ENCODE peak calls at places on chromosomes 5 and 9, in ten cellular contexts. Y is stimulated activated CD4-positive, alpha-beta T cell treated with anti-CD3 and anti-CD28 coated beads, Interleukin-12 subunit alpha, Interleukin-12 subunit beta, amount 100 ng/mL, for 4 hours; M is amniotic stem cell; I is choroid plexus epithelial cell; Z is anterior cingulate cortex; T is MV-4-11; N is Caki2; R is left cardiac atrium; O is hypothalamus; F is HCEC 1CT. P is an unnamed sample.

GRCh38 chr5:139137703-139138102 is 60.5 kb downstream of the SIL1 start:
- DNase-seq in Y (no peak), M (no peak), I (peak; percentile 72), Z (no peak), T (no peak), N (peak; percentile 18), R (no peak), O (no peak), F (peak; percentile 44), P (no peak)

GRCh38 chr5:156201793-156202388 is 125.1 kb upstream of the SGCD start:
- DNase-seq in Y (no peak), M (peak; percentile 46), I (peak; percentile 10), Z (no peak), T (no peak), N (peak; percentile 77), R (peak; percentile 22), O (no peak), F (peak; percentile 78), P (no peak)

GRCh38 chr9:127955294-127956015 is 17.8 kb upstream of the DPM2 start:
- DNase-seq in Y (peak; percentile 75), M (no peak), I (no peak), Z (peak; percentile 67), T (peak; percentile 6), N (peak; percentile 91), R (no peak), O (no peak), F (no peak), P (peak; percentile 63)

GRCh38 chr9:124054671-124055212 is 43.2 kb downstream of the LHX2 start:
- DNase-seq in Y (no peak), M (peak; percentile 68), I (peak; percentile 86), Z (no peak), T (peak; percentile 95), N (peak; percentile 59), R (no peak), O (no peak), F (peak; percentile 78), P (no peak)

GRCh38 chr5:41682641-41683040 is 172.2 kb upstream of the PLCXD3 start:
- DNase-seq in Y (no peak), M (no peak), I (no peak), Z (no peak), T (no peak), N (no peak), R (no peak), O (no peak), F (no peak), P (no peak)

GRCh38 chr9:85987236-85987635 is 46.3 kb downstream of the NAA35 start:
- DNase-seq in Y (no peak), M (no peak), I (no peak), Z (no peak), T (no peak), N (no peak), R (no peak), O (no peak), F (no peak), P (no peak)

GRCh38 chr5:141778211-141778610 is 96.2 kb upstream of the ARAP3 start:
- DNase-seq in Y (no peak), M (no peak), I (peak; percentile 38), Z (no peak), T (no peak), N (peak; percentile 91), R (peak; percentile 39), O (no peak), F (no peak), P (no peak)

GRCh38 chr9:99052849-99053715 is 51.8 kb upstream of the TGFBR1 start:
- DNase-seq in Y (no peak), M (no peak), I (no peak), Z (no peak), T (peak; percentile 57), N (no peak), R (no peak), O (no peak), F (no peak), P (no peak)

GRCh38 chr5:75243100-75243499 is 6.4 kb upstream of the ANKRD31 start:
- DNase-seq in Y (no peak), M (no peak), I (no peak), Z (no peak), T (no peak), N (no peak), R (no peak), O (no peak), F (no peak), P (no peak)

GRCh38 chr9:72271617-72272478 is 93.2 kb downstream of the ZFAND5 start:
- DNase-seq in Y (peak; percentile 18), M (peak; percentile 57), I (peak; percentile 77), Z (no peak), T (peak; percentile 30), N (peak; percentile 38), R (no peak), O (no peak), F (peak; percentile 45), P (peak; percentile 50)

GRCh38 chr5:126106032-126106431 is 317.2 kb upstream of the GRAMD2B start:
- DNase-seq in Y (no peak), M (no peak), I (peak; percentile 41), Z (no peak), T (peak; percentile 7), N (no peak), R (no peak), O (no peak), F (no peak), P (no peak)

GRCh38 chr9:97856857-97857602 is 4.0 kb downstream of the FOXE1 start:
- DNase-seq in Y (no peak), M (no peak), I (no peak), Z (no peak), T (no peak), N (no peak), R (no peak), O (no peak), F (no peak), P (no peak)

GRCh38 chr9:135376511-135377173 is 102.9 kb upstream of the PPP1R26 start:
- DNase-seq in Y (no peak), M (no peak), I (peak; percentile 21), Z (no peak), T (no peak), N (no peak), R (no peak), O (no peak), F (no peak), P (no peak)

GRCh38 chr5:176319827-176320554 is 41.6 kb downstream of the KIAA1191 start:
- DNase-seq in Y (no peak), M (no peak), I (peak; percentile 50), Z (no peak), T (peak; percentile 9), N (no peak), R (no peak), O (no peak), F (no peak), P (no peak)

GRCh38 chr5:105288946-105289345 is 1726.4 kb upstream of the NUDT12 start:
- DNase-seq in Y (no peak), M (no peak), I (peak; percentile 5), Z (no peak), T (no peak), N (no peak), R (no peak), O (no peak), F (no peak), P (no peak)

GRCh38 chr5:9781275-9781674 is 151.1 kb upstream of the TAS2R1 start:
- DNase-seq in Y (no peak), M (no peak), I (no peak), Z (no peak), T (peak; percentile 2), N (no peak), R (no peak), O (no peak), F (no peak), P (no peak)

GRCh38 chr5:148386041-148386440 is 2.3 kb downstream of the FBXO38 start:
- DNase-seq in Y (no peak), M (no peak), I (peak; percentile 4), Z (no peak), T (no peak), N (no peak), R (no peak), O (no peak), F (peak; percentile 23), P (no peak)

GRCh38 chr5:127515693-127516440 is 1.6 kb upstream of the PRRC1 start:
- DNase-seq in Y (no peak), M (no peak), I (peak; percentile 18), Z (no peak), T (no peak), N (no peak), R (no peak), O (no peak), F (no peak), P (no peak)

GRCh38 chr9:72579190-72579589 is 57.8 kb downstream of the TMC1 start:
- DNase-seq in Y (no peak), M (no peak), I (peak; percentile 69), Z (no peak), T (no peak), N (no peak), R (peak; percentile 37), O (no peak), F (no peak), P (no peak)

GRCh38 chr9:94950733-94951590 is 224.5 kb downstream of the AOPEP start:
- DNase-seq in Y (no peak), M (no peak), I (peak; percentile 68), Z (no peak), T (no peak), N (peak; percentile 32), R (no peak), O (no peak), F (peak; percentile 24), P (no peak)